ENCODE peak calls at places on chromosome 19, in four cellular contexts. D is endothelial cell of umbilical vein, N is HepG2, V is H1. R is an unnamed sample. For H3K4me1, the result is how much of the 10 kb centered on the place peaks cover.

GRCh38 chr19:1001538-1002166 is 1.4 kb downstream of the GRIN3B start:
- DNase-seq in D (peak), N (no peak), V (peak), R (no peak)

GRCh38 chr19:2275588-2276428 is 6.2 kb downstream of the PEAK3 start:
- DNase-seq in D (no peak), N (no peak), V (no peak), R (no peak)

GRCh38 chr19:3298853-3299449 is 67.4 kb upstream of the NFIC start:
- DNase-seq in D (no peak), N (no peak), V (no peak), R (no peak)

GRCh38 chr19:30036154-30037129 is 94.4 kb downstream of the URI1 start:
- DNase-seq in D (no peak), N (no peak), V (no peak), R (no peak)

GRCh38 chr19:18995804-18996241 is 37.5 kb downstream of the SUGP2 start:
- DNase-seq in D (peak), N (peak), V (peak), R (peak)

GRCh38 chr19:34686455-34686854 is 9.0 kb downstream of the ZNF302 start:
- DNase-seq in D (no peak), N (no peak), V (no peak), R (no peak)

GRCh38 chr19:18193388-18194207 is 580 bp downstream of the MPV17L2 start:
- DNase-seq in D (peak), N (no peak), V (no peak), R (no peak)

GRCh38 chr19:10256551-10256950 is 4.5 kb downstream of the MRPL4 start:
- DNase-seq in D (no peak), N (no peak), V (no peak), R (no peak)

GRCh38 chr19:10271543-10272086 is 695 bp downstream of the ICAM1 start:
- DNase-seq in D (peak), N (no peak), V (no peak), R (no peak)

GRCh38 chr19:37931941-37932655 is 25.1 kb downstream of the SIPA1L3 start:
- DNase-seq in D (peak), N (peak), V (peak), R (peak)

DNA sequence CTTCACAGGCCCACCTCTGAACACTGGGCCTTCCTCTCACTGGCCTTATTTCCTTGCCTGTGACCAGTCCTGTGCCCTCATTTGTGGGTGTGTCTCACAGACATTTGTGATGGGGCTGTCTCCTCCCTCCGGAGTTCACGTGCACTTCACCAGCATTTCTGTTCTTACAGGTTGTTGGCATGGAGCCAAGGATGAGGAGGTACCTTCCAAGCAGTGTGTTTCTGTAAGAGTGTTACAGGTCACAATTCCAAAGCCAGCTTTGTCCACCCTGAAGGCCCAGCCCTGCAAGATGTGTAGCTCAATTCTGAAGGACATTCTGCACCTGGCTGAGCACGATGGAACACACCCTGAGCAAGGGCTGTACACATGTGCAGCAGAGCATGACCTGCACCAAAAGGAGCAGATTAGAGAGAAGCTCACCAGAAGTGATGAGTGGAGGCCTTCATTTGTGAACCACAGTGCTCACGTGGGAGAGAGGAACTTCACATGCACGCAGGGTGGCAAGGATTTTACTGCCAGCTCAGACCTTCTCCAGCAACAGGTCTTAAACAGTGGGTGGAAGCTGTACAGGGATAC is 8.1 kb downstream of the ZNF749 start:
- DNase-seq in D (no peak), N (no peak), V (no peak), R (no peak)
- TF ChIP-seq MAX in D (no peak), N (no peak), V (no peak), R (no peak)

GRCh38 chr19:40513741-40514315 is 47.0 kb downstream of the SPTBN4 start:
- DNase-seq in D (no peak), N (no peak), V (no peak), R (no peak)

GRCh38 chr19:40512110-40512472 is 45.3 kb downstream of the SPTBN4 start:
- DNase-seq in D (no peak), N (no peak), V (no peak), R (no peak)

GRCh38 chr19:40511487-40511886 is 44.7 kb downstream of the SPTBN4 start:
- DNase-seq in D (no peak), N (no peak), V (no peak), R (no peak)

GRCh38 chr19:40513345-40513678 is 46.5 kb downstream of the SPTBN4 start:
- DNase-seq in D (no peak), N (no peak), V (no peak), R (no peak)

DNA sequence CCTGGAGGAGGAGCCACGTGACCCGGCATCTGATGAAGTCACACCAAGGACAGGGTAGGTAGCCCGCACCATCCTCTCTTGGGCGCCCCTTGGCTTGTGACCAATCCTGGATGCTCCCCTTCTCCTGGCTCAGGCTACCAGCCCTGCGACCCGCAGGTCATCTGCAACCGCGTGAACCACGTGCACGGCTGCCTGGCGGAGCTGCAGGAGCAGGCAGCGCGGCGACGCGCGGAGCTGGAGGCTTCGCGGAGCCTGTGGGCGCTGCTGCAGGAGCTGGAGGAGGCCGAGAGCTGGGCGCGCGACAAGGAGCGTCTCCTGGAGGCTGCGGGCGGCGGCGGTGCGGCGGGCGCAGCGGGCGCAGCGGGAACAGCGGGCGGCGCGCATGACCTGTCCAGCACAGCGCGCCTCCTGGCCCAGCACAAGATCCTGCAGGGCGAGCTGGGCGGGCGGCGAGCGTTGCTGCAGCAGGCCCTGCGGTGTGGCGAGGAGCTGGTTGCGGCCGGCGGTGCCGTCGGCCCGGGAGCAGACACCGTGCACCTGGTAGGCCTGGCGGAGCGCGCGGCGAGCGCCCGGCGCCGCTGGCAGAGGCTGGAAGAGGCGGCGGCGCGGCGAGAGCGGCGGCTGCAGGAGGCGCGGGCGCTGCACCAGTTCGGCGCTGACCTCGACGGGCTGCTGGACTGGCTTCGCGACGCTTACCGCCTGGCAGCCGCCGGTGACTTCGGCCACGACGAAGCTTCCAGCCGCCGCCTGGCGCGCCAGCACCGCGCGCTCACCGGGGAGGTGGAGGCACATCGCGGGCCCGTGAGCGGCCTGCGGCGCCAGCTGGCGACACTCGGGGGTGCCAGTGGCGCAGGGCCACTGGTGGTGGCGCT is 45.9 kb downstream of the SPTBN4 start:
- DNase-seq in D (no peak), N (no peak), V (peak), R (no peak)
- H2AFZ ChIP-seq in D (no peak), N (no peak), V (peak), R (no peak)

GRCh38 chr19:16594131-16594586 is 21.9 kb upstream of the SLC35E1 start:
- DNase-seq in D (no peak), N (no peak), V (no peak), R (no peak)
- H3K4me1 ChIP-seq in D (under half), N (under half), V (under half), R (under half)

GRCh38 chr19:40335855-40336700 is 12.1 kb downstream of the C19orf47 start:
- DNase-seq in D (no peak), N (no peak), V (no peak), R (no peak)

GRCh38 chr19:40337107-40337506 is 11.1 kb downstream of the C19orf47 start:
- DNase-seq in D (no peak), N (no peak), V (no peak), R (no peak)

GRCh38 chr19:40331052-40331451 is 17.1 kb downstream of the C19orf47 start:
- DNase-seq in D (no peak), N (no peak), V (no peak), R (no peak)

GRCh38 chr19:40335101-40335500 is 13.1 kb downstream of the C19orf47 start:
- DNase-seq in D (peak), N (no peak), V (no peak), R (no peak)

GRCh38 chr19:40332669-40333068 is 15.5 kb downstream of the C19orf47 start:
- DNase-seq in D (no peak), N (no peak), V (no peak), R (no peak)
- TF ChIP-seq MAX in D (no peak), N (no peak), V (no peak), R (no peak)

GRCh38 chr19:42217522-42218442 is at the start of gene DEDD2:
- DNase-seq in D (peak), N (peak), V (peak), R (peak)

GRCh38 chr19:42220751-42221097 is 612 bp downstream of the ZNF526 start:
- DNase-seq in D (peak), N (no peak), V (no peak), R (no peak)

GRCh38 chr19:42216653-42217521 is 590 bp downstream of the DEDD2 start:
- DNase-seq in D (peak), N (peak), V (peak), R (no peak)

GRCh38 chr19:42224940-42225717 is 5.0 kb downstream of the ZNF526 start:
- DNase-seq in D (no peak), N (no peak), V (no peak), R (no peak)

DNA sequence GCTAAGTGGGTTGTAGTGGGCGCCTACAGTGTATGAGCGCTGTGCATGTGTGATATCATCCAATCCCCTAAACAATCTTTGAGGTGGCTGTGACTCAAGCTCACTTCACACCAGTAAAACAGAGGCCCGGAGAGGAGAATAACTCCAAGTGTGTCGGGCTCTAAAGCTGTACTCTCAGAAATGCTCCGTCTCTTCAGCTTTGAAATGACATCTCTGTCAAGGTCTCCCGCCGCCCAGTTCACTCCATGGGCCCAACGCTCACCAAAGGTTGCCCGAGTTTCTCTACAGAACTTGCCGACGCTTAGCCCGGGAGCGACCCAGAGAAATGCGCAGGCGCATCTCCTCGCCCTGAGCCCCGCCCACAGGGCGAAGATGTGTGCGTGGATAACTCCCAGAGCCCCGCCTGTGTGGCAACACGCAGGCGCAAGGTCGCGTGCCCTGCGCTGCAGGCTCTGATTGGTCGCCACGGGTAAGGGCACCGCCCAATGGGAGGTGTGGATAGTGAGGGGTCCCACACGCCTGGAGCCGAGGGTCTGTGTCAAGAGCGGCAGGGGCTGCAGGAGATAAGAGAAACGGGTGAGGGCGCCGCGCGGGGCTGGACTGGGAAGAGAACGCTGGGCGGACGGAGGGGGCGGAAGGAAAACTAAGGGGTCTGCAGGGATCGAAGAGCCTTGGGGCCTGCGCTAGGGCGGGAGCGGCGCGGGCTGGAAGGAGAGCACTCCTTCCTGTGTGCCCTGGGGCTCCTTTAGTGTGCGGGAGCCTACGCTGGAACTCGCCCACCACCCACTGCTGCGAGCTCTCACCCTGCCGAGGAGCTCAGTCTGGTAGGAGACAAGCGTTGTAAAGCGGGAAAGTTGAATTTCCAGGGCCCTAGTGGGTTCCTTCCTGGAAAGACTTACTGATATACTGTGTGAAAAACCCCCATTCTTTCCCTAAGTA is at the start of gene ZNF526:
- DNase-seq in D (peak), N (peak), V (peak), R (peak)
- H2AFZ ChIP-seq in D (peak), N (no peak), V (peak), R (no peak)

GRCh38 chr19:39401549-39402416 is 4.9 kb upstream of the ZFP36 start:
- DNase-seq in D (no peak), N (peak), V (no peak), R (peak)

GRCh38 chr19:39402417-39403297 is 4.0 kb upstream of the ZFP36 start:
- DNase-seq in D (peak), N (no peak), V (peak), R (peak)

GRCh38 chr19:39403331-39404312 is 3.0 kb upstream of the ZFP36 start:
- DNase-seq in D (peak), N (no peak), V (peak), R (peak)

GRCh38 chr19:39399684-39400465 is 6.8 kb upstream of the ZFP36 start:
- DNase-seq in D (no peak), N (no peak), V (no peak), R (no peak)

GRCh38 chr19:39400997-39401548 is 5.6 kb upstream of the ZFP36 start:
- DNase-seq in D (no peak), N (no peak), V (no peak), R (no peak)
- H3K4me1 ChIP-seq in D (under half), N (half or more), V (under half), R (half or more)

GRCh38 chr19:41784337-41785239 is 11.8 kb upstream of the CEACAM3 start:
- DNase-seq in D (no peak), N (no peak), V (no peak), R (no peak)

GRCh38 chr19:41785653-41786052 is 10.7 kb upstream of the CEACAM3 start:
- DNase-seq in D (peak), N (peak), V (peak), R (peak)
- TF ChIP-seq MAX in D (no peak), N (no peak), V (no peak), R (no peak)

GRCh38 chr19:7823902-7824301 is 6.1 kb upstream of the EVI5L start:
- DNase-seq in D (no peak), N (no peak), V (no peak), R (no peak)
- H2AFZ ChIP-seq in D (no peak), N (no peak), V (no peak), R (no peak)

DNA sequence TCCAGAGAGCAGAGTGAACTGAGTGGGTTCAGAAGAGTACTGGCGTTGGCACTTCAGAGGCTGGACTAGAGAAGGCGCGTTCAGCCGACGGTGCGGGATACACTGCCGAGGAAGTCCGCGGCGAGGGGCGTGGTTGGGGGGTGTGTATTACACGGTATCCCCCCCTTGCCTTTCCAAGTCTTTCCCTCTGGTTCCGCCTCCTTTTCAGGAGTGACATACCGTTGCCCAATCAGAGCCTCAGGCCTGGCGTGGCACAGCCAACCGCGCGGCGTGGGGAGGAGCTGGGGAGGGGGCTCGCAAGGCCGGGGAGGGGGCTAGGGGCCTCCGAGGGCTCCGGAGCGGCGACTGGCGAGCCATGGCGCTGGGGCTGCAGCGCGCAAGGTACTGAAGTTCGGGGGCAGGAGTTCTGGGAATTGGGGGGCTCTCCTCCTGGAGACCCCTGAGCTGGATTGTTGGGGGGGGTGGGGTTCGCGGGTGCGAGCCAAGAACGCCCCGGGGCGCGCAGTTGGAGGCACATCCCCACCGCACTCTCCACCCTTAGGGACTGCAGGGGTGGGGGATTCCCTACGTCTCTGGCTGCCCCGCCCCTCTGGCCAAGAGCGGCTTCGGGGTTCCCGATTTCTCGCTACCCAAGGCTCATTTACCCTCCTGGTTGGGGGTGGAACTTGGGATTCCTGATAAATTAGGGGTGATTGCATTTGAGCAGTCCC is at the start of gene HIF3A:
- DNase-seq in D (peak), N (no peak), V (peak), R (no peak)
- H3K4me1 ChIP-seq in D (under half), N (half or more), V (under half), R (under half)

DNA sequence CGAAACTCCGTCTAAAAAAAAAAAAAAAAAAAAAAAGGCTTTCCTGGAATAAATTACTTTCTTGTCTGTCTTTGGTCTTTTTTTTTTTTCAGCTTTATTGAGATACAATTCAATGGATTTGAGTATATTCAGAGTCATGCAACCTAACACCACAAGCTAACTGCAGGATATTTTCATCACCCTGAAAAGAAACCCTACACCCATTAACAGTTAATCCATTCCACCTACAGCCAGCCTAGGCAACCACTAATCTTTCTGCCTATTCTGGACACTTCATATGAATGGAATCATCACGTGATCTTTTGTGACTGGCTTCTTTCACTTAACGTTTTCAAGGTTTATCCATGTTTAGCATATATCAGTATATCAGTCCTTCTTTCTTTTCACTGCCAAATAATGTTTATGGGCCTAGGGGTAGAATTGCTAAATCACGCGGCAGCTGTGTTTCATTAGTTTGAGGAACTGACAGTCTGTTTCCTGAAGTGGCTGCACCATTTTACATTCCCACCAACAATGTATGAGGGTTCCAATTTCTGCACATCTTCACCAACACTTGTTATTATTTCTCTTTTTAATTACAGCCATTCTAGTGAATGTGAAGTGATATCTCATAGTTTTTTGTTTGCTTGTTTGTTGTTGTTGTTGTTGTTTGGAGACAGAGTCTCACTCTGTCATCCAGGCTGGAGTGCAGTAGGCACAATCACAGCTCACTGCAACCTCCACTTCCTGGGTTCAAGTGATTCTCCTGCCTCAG is 19.9 kb downstream of the LRFN3 start:
- DNase-seq in D (no peak), N (no peak), V (no peak), R (no peak)
- TF ChIP-seq MAX in D (no peak), N (no peak), V (no peak), R (no peak)